ENCODE peak calls at places on chromosomes 11 and 22, in ten cellular contexts. U is CD4-positive, alpha-beta T cell; H is HT1080; O is hippocampal formation; I is neural crest cell; J is stimulated activated CD4-positive, alpha-beta T cell treated with anti-CD3 and anti-CD28 coated beads, Interleukin-2, amount 100 ng/mL, for 48 hours; W is astrocyte of the spinal cord; K is ovary; A is H7; R is heart right ventricle. S is an unnamed sample.

GRCh38 chr11:131688056-131688693 is 317.8 kb downstream of the NTM start:
- DNase-seq in U (no peak), H (peak), O (peak), I (peak), J (peak), W (peak), K (peak), A (peak), R (peak), S (peak)

GRCh38 chr11:58164990-58165389 is 23.9 kb upstream of the OR9Q2 start:
- DNase-seq in U (no peak), H (no peak), O (no peak), I (no peak), J (no peak), W (no peak), K (no peak), A (no peak), R (no peak), S (no peak)

GRCh38 chr22:24994070-24994763 is 41.7 kb downstream of the KIAA1671 start:
- DNase-seq in U (no peak), H (peak), O (no peak), I (no peak), J (peak), W (peak), K (no peak), A (peak), R (no peak), S (no peak)

GRCh38 chr22:30382340-30382739 is 4.9 kb downstream of the RNF215 start:
- DNase-seq in U (no peak), H (no peak), O (no peak), I (no peak), J (no peak), W (no peak), K (no peak), A (no peak), R (peak), S (no peak)

GRCh38 chr11:118328745-118329144 is 13.8 kb downstream of the CD3D start:
- DNase-seq in U (no peak), H (no peak), O (no peak), I (no peak), J (no peak), W (no peak), K (no peak), A (no peak), R (no peak), S (no peak)

GRCh38 chr22:48483764-48484528 is 1343.7 kb downstream of the BRD1 start:
- DNase-seq in U (no peak), H (no peak), O (no peak), I (no peak), J (no peak), W (no peak), K (no peak), A (no peak), R (no peak), S (peak)

GRCh38 chr22:41543854-41544670 is at the start of gene POLR3H:
- DNase-seq in U (peak), H (peak), O (peak), I (peak), J (peak), W (peak), K (peak), A (peak), R (peak), S (peak)

GRCh38 chr22:23008887-23009286 is 61.4 kb upstream of the GNAZ start:
- DNase-seq in U (no peak), H (no peak), O (no peak), I (no peak), J (no peak), W (no peak), K (no peak), A (no peak), R (no peak), S (no peak)

GRCh38 chr11:47152953-47153950 is 23.4 kb downstream of the ARFGAP2 start:
- DNase-seq in U (peak), H (peak), O (peak), I (peak), J (peak), W (peak), K (peak), A (peak), R (peak), S (peak)

GRCh38 chr11:134033276-134033675 is 35.6 kb upstream of the JAM3 start:
- DNase-seq in U (no peak), H (no peak), O (no peak), I (no peak), J (no peak), W (no peak), K (no peak), A (no peak), R (no peak), S (no peak)

GRCh38 chr11:17353228-17354021 is 1.8 kb downstream of the NCR3LG1 start:
- DNase-seq in U (peak), H (peak), O (peak), I (peak), J (peak), W (peak), K (peak), A (peak), R (peak), S (peak)

GRCh38 chr11:78318321-78318720 is 99.3 kb downstream of the GAB2 start:
- DNase-seq in U (no peak), H (no peak), O (no peak), I (peak), J (no peak), W (no peak), K (no peak), A (no peak), R (no peak), S (no peak)

GRCh38 chr11:5624489-5625278 is at the start of gene TRIM34:
- DNase-seq in U (peak), H (peak), O (peak), I (no peak), J (peak), W (peak), K (peak), A (peak), R (peak), S (no peak)

GRCh38 chr11:70332567-70332966 is 62.1 kb downstream of the PPFIA1 start:
- DNase-seq in U (no peak), H (no peak), O (no peak), I (no peak), J (no peak), W (no peak), K (no peak), A (no peak), R (no peak), S (no peak)

GRCh38 chr11:107810875-107811274 is 47.7 kb downstream of the SLC35F2 start:
- DNase-seq in U (no peak), H (no peak), O (no peak), I (no peak), J (no peak), W (no peak), K (no peak), A (no peak), R (no peak), S (no peak)

GRCh38 chr11:66211100-66211499 is 57.3 kb upstream of the RAB1B start:
- DNase-seq in U (no peak), H (no peak), O (no peak), I (no peak), J (no peak), W (no peak), K (no peak), A (no peak), R (no peak), S (no peak)

GRCh38 chr11:1504581-1505290 is 18.2 kb upstream of the MOB2 start:
- DNase-seq in U (no peak), H (no peak), O (no peak), I (no peak), J (no peak), W (no peak), K (no peak), A (no peak), R (no peak), S (no peak)

GRCh38 chr11:79081441-79082124 is 359.2 kb downstream of the TENM4 start:
- DNase-seq in U (no peak), H (peak), O (peak), I (no peak), J (no peak), W (peak), K (no peak), A (no peak), R (no peak), S (no peak)

GRCh38 chr11:1747753-1748466 is 2.5 kb downstream of the IFITM10 start:
- DNase-seq in U (no peak), H (no peak), O (peak), I (no peak), J (no peak), W (no peak), K (no peak), A (peak), R (no peak), S (peak)

GRCh38 chr11:86639172-86639571 is 33.2 kb downstream of the ME3 start:
- DNase-seq in U (no peak), H (peak), O (no peak), I (no peak), J (no peak), W (no peak), K (no peak), A (no peak), R (no peak), S (no peak)

GRCh38 chr11:44823006-44823405 is 96.2 kb downstream of the TSPAN18 start:
- DNase-seq in U (no peak), H (peak), O (no peak), I (no peak), J (no peak), W (no peak), K (no peak), A (peak), R (no peak), S (no peak)

GRCh38 chr22:24409707-24410106 is 17.7 kb upstream of the ADORA2A start:
- DNase-seq in U (no peak), H (no peak), O (no peak), I (no peak), J (no peak), W (no peak), K (no peak), A (no peak), R (no peak), S (no peak)

GRCh38 chr11:113242767-113243397 is 71.5 kb upstream of the TTC12 start:
- DNase-seq in U (peak), H (peak), O (peak), I (no peak), J (no peak), W (peak), K (peak), A (no peak), R (no peak), S (no peak)

GRCh38 chr11:123364145-123364544 is 65.9 kb upstream of the GRAMD1B start:
- DNase-seq in U (no peak), H (no peak), O (no peak), I (no peak), J (no peak), W (no peak), K (no peak), A (no peak), R (no peak), S (no peak)